ENCODE peak calls at places on chromosomes 6 and 20, in eight cellular contexts. One of them, this sample, is unnamed.

GRCh38 chr6:151179321-151179720 is 60.4 kb upstream of the AKAP12 start:
- DNase-seq in OCI-LY7: no peak
- DNase-seq in mammary epithelial cell: peak
- DNase-seq in T-cell: no peak
- DNase-seq in NCI-H1105: no peak
- DNase-seq in endodermal cell: no peak
- DNase-seq in activated naive CD4-positive, alpha-beta T cell treated with anti-CD3 and anti-CD28 coated beads, Interleukin-2, amount 10 ng/mL, durations not matched to agents 7 days and 5 days: no peak
- DNase-seq in kidney glomerular epithelial cell: peak
- DNase-seq in this sample: no peak

GRCh38 chr6:117585647-117586046 is 16.7 kb downstream of the GOPC start:
- DNase-seq in OCI-LY7: no peak
- DNase-seq in mammary epithelial cell: no peak
- DNase-seq in T-cell: no peak
- DNase-seq in NCI-H1105: no peak
- DNase-seq in endodermal cell: no peak
- DNase-seq in activated naive CD4-positive, alpha-beta T cell treated with anti-CD3 and anti-CD28 coated beads, Interleukin-2, amount 10 ng/mL, durations not matched to agents 7 days and 5 days: no peak
- DNase-seq in kidney glomerular epithelial cell: no peak
- DNase-seq in this sample: no peak

GRCh38 chr6:56079761-56080540 is 167.4 kb downstream of the COL21A1 start:
- DNase-seq in OCI-LY7: no peak
- DNase-seq in mammary epithelial cell: no peak
- DNase-seq in T-cell: no peak
- DNase-seq in NCI-H1105: no peak
- DNase-seq in endodermal cell: no peak
- DNase-seq in activated naive CD4-positive, alpha-beta T cell treated with anti-CD3 and anti-CD28 coated beads, Interleukin-2, amount 10 ng/mL, durations not matched to agents 7 days and 5 days: no peak
- DNase-seq in kidney glomerular epithelial cell: peak
- DNase-seq in this sample: no peak

GRCh38 chr6:113630365-113630737 is 226.8 kb upstream of the MARCKS start:
- DNase-seq in OCI-LY7: no peak
- DNase-seq in mammary epithelial cell: peak
- DNase-seq in T-cell: no peak
- DNase-seq in NCI-H1105: no peak
- DNase-seq in endodermal cell: no peak
- DNase-seq in activated naive CD4-positive, alpha-beta T cell treated with anti-CD3 and anti-CD28 coated beads, Interleukin-2, amount 10 ng/mL, durations not matched to agents 7 days and 5 days: no peak
- DNase-seq in kidney glomerular epithelial cell: no peak
- DNase-seq in this sample: no peak

GRCh38 chr20:47760686-47761477 is 24.4 kb downstream of the SULF2 start:
- DNase-seq in OCI-LY7: no peak
- DNase-seq in mammary epithelial cell: no peak
- DNase-seq in T-cell: no peak
- DNase-seq in NCI-H1105: no peak
- DNase-seq in endodermal cell: no peak
- DNase-seq in activated naive CD4-positive, alpha-beta T cell treated with anti-CD3 and anti-CD28 coated beads, Interleukin-2, amount 10 ng/mL, durations not matched to agents 7 days and 5 days: no peak
- DNase-seq in kidney glomerular epithelial cell: no peak
- DNase-seq in this sample: no peak

GRCh38 chr20:10653593-10654288 is 20.1 kb downstream of the JAG1 start:
- DNase-seq in OCI-LY7: no peak
- DNase-seq in mammary epithelial cell: no peak
- DNase-seq in T-cell: no peak
- DNase-seq in NCI-H1105: no peak
- DNase-seq in endodermal cell: no peak
- DNase-seq in activated naive CD4-positive, alpha-beta T cell treated with anti-CD3 and anti-CD28 coated beads, Interleukin-2, amount 10 ng/mL, durations not matched to agents 7 days and 5 days: no peak
- DNase-seq in kidney glomerular epithelial cell: peak
- DNase-seq in this sample: peak

GRCh38 chr6:34926655-34927054 is 37.6 kb downstream of the ANKS1A start:
- DNase-seq in OCI-LY7: no peak
- DNase-seq in mammary epithelial cell: peak
- DNase-seq in T-cell: no peak
- DNase-seq in NCI-H1105: no peak
- DNase-seq in endodermal cell: no peak
- DNase-seq in activated naive CD4-positive, alpha-beta T cell treated with anti-CD3 and anti-CD28 coated beads, Interleukin-2, amount 10 ng/mL, durations not matched to agents 7 days and 5 days: no peak
- DNase-seq in kidney glomerular epithelial cell: peak
- DNase-seq in this sample: no peak

GRCh38 chr6:132300323-132300949 is 100.8 kb downstream of the MOXD1 start:
- DNase-seq in OCI-LY7: peak
- DNase-seq in mammary epithelial cell: peak
- DNase-seq in T-cell: no peak
- DNase-seq in NCI-H1105: peak
- DNase-seq in endodermal cell: peak
- DNase-seq in activated naive CD4-positive, alpha-beta T cell treated with anti-CD3 and anti-CD28 coated beads, Interleukin-2, amount 10 ng/mL, durations not matched to agents 7 days and 5 days: peak
- DNase-seq in kidney glomerular epithelial cell: peak
- DNase-seq in this sample: peak

GRCh38 chr6:56349196-56349595 is 101.8 kb upstream of the COL21A1 start:
- DNase-seq in OCI-LY7: no peak
- DNase-seq in mammary epithelial cell: no peak
- DNase-seq in T-cell: no peak
- DNase-seq in NCI-H1105: no peak
- DNase-seq in endodermal cell: no peak
- DNase-seq in activated naive CD4-positive, alpha-beta T cell treated with anti-CD3 and anti-CD28 coated beads, Interleukin-2, amount 10 ng/mL, durations not matched to agents 7 days and 5 days: no peak
- DNase-seq in kidney glomerular epithelial cell: no peak
- DNase-seq in this sample: no peak